ENCODE peak calls at places on chromosomes 7 and 10, in seven cellular contexts. X, A, B, N, M, P and T are unnamed samples.
A peak's percentile ranks its signal among the peaks of the same experiment; 100 is the strongest.

GRCh38 chr10:93921338-93921737 is 27.6 kb downstream of the SLC35G1 start:
- DNase-seq in X (no peak), M (peak; percentile 11), A (no peak), P (no peak), N (no peak), B (no peak), T (no peak)

GRCh38 chr10:26803849-26804248 is 56.9 kb downstream of the ABI1 start:
- DNase-seq in X (no peak), B (no peak), N (no peak), M (no peak), P (no peak), A (no peak), T (no peak)

GRCh38 chr7:33024189-33024757 is 38.3 kb downstream of the NT5C3A start:
- DNase-seq in X (no peak), N (no peak), B (no peak), A (no peak), P (no peak), M (no peak), T (peak; percentile 11)

GRCh38 chr7:131346885-131347592 is 19.4 kb downstream of the MKLN1 start:
- DNase-seq in M (peak; percentile 57), X (no peak), P (no peak), B (no peak), A (no peak), N (no peak), T (no peak)

GRCh38 chr10:116001266-116001857 is 271.6 kb downstream of the GFRA1 start:
- DNase-seq in P (no peak), M (no peak), B (no peak), N (peak; percentile 14), X (no peak), A (peak; percentile 20), T (no peak)

GRCh38 chr7:142807855-142808460 is 37.2 kb downstream of the PRSS2 start:
- DNase-seq in P (no peak), N (no peak), M (no peak), A (no peak), B (peak; percentile 68), X (no peak), T (no peak)

GRCh38 chr10:107232013-107232412 is 67.5 kb upstream of the SORCS1 start:
- DNase-seq in M (no peak), A (no peak), X (no peak), N (no peak), B (no peak), P (no peak), T (no peak)

GRCh38 chr7:137324796-137325700 is 18.5 kb downstream of the PTN start:
- DNase-seq in N (no peak), X (no peak), P (no peak), B (no peak), A (no peak), M (no peak), T (no peak)

GRCh38 chr7:142323706-142324105 is 65.8 kb upstream of the PRSS58 start:
- DNase-seq in N (peak; percentile 36), X (no peak), A (peak; percentile 79), M (peak; percentile 67), B (peak; percentile 27), P (no peak), T (peak; percentile 28)

GRCh38 chr10:6239213-6239991 is 36.7 kb downstream of the PFKFB3 start:
- DNase-seq in A (no peak), X (peak; percentile 98), M (peak; percentile 80), B (peak; percentile 27), N (peak; percentile 66), P (peak; percentile 44), T (peak; percentile 98)

GRCh38 chr10:58797356-58797755 is 284.7 kb downstream of the BICC1 start:
- DNase-seq in B (no peak), M (no peak), X (no peak), N (no peak), P (no peak), A (no peak), T (no peak)

GRCh38 chr7:15291707-15292106 is 270.1 kb downstream of the AGMO start:
- DNase-seq in X (no peak), P (no peak), M (no peak), B (no peak), A (no peak), N (no peak), T (peak; percentile 12)

GRCh38 chr7:153386581-153386980 is 627.0 kb downstream of the ACTR3B start:
- DNase-seq in B (no peak), P (no peak), X (no peak), M (no peak), A (no peak), N (no peak), T (no peak)

GRCh38 chr7:14776266-14776665 is 126.3 kb downstream of the DGKB start:
- DNase-seq in X (no peak), B (no peak), P (no peak), N (no peak), A (no peak), M (no peak), T (no peak)

GRCh38 chr10:77159538-77160110 is 478.0 kb downstream of the KCNMA1 start:
- DNase-seq in N (peak; percentile 39), P (no peak), M (no peak), B (no peak), X (no peak), A (no peak), T (no peak)

GRCh38 chr10:106652279-106652678 is 512.2 kb downstream of the SORCS1 start:
- DNase-seq in N (no peak), X (no peak), A (no peak), M (no peak), B (no peak), P (peak; percentile 17), T (no peak)

GRCh38 chr10:92844746-92845145 is 3.6 kb upstream of the EXOC6 start:
- DNase-seq in X (no peak), P (no peak), A (no peak), M (no peak), B (no peak), N (no peak), T (no peak)

GRCh38 chr10:121205625-121206024 is 354.5 kb downstream of the WDR11 start:
- DNase-seq in N (no peak), P (no peak), B (no peak), M (no peak), X (no peak), A (no peak), T (no peak)

GRCh38 chr7:75937958-75938786 is 23.2 kb downstream of the POR start:
- DNase-seq in B (no peak), X (peak; percentile 84), N (peak; percentile 78), M (no peak), P (no peak), A (no peak), T (peak; percentile 93)